ENCODE peak calls at places on chromosomes 4 and X, in six cellular contexts. E is K562; Z is CD8-positive, alpha-beta memory T cell; Y is MM.1S; S is aorta; J is DND-41. K is an unnamed sample.

GRCh38 chr4:135177323-135177722 is 975.7 kb upstream of the PABPC4L start:
- DNase-seq in Y (no peak), E (no peak), Z (no peak), S (no peak), J (no peak), K (no peak)

GRCh38 chr4:185115827-185116232 is 27.2 kb upstream of the SLC25A4 start:
- DNase-seq in Y (no peak), S (peak; percentile 74), E (peak; percentile 91), Z (no peak), J (peak; percentile 47), K (no peak)

GRCh38 chrX:110222497-110223257 is 95.2 kb downstream of the AMMECR1 start:
- DNase-seq in E (no peak), S (no peak), J (no peak), Z (no peak), Y (no peak), K (no peak)

GRCh38 chrX:155544886-155545285 is 67.9 kb downstream of the TMLHE start:
- DNase-seq in E (no peak), S (no peak), Y (no peak), Z (no peak), J (no peak), K (no peak)

GRCh38 chrX:31969714-31970113 is 897.9 kb upstream of the FTHL17 start:
- DNase-seq in Z (no peak), E (no peak), Y (no peak), J (no peak), S (no peak), K (no peak)

GRCh38 chr4:48290146-48290772 is 20.6 kb upstream of the TEC start:
- DNase-seq in Y (no peak), E (peak; percentile 63), J (no peak), S (no peak), Z (no peak), K (no peak)

GRCh38 chrX:47223476-47224250 is 5.2 kb downstream of the CDK16 start:
- DNase-seq in J (no peak), Z (no peak), Y (no peak), S (peak; percentile 57), E (no peak), K (no peak)

GRCh38 chr4:158681630-158682029 is 9.5 kb downstream of the ETFDH start:
- DNase-seq in J (no peak), Y (no peak), E (no peak), Z (no peak), S (no peak), K (no peak)

GRCh38 chr4:134544303-134544761 is 342.7 kb upstream of the PABPC4L start:
- DNase-seq in Y (no peak), Z (no peak), E (no peak), J (no peak), S (no peak), K (no peak)

GRCh38 chrX:17474892-17475291 is 99.9 kb downstream of the NHS start:
- DNase-seq in Z (no peak), E (no peak), S (no peak), J (no peak), Y (no peak), K (no peak)

GRCh38 chrX:107324493-107325310 is 118.3 kb downstream of the DNAAF6 start:
- DNase-seq in Y (peak; percentile 25), Z (no peak), S (no peak), E (peak; percentile 31), J (no peak), K (peak; percentile 14)

GRCh38 chr4:75668596-75668995 is 4.6 kb downstream of the G3BP2 start:
- DNase-seq in E (no peak), Z (no peak), J (no peak), Y (no peak), S (no peak), K (no peak)

GRCh38 chr4:110619001-110619350 is 3.9 kb downstream of the PITX2 start:
- DNase-seq in Z (no peak), J (no peak), Y (no peak), E (no peak), S (no peak), K (no peak)

DNA sequence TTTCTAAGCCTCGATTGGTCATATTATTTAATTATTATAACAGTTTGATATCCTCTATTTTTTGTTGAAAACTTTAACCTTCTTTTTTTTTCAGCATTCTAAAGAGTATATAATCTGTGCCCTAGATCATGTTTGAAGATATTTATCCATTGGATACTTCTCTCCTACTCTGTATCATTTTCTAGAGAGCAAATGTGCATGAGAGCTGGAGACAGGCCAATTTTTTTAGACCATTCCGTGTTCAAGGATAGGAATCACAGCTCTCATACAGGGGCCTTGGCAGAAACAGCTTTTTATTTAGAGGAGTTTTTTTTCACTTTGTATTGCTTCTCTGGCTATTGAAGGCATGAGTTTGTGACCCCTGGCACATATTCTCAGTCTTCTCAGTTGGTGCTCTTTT is 57.7 kb upstream of the TBC1D14 start:
- DNase-seq in E (no peak), J (no peak), S (no peak), Z (no peak), Y (no peak), K (no peak)
- H3K36me3 ChIP-seq in E (peaks cover 45% of the 10 kb centered on the region), J (peaks cover 56% of the 10 kb centered on the region), S (peaks cover 5% of the 10 kb centered on the region), Z (no peaks in the 10 kb centered on the region), Y (no peaks in the 10 kb centered on the region), K (peaks cover 1% of the 10 kb centered on the region)

DNA sequence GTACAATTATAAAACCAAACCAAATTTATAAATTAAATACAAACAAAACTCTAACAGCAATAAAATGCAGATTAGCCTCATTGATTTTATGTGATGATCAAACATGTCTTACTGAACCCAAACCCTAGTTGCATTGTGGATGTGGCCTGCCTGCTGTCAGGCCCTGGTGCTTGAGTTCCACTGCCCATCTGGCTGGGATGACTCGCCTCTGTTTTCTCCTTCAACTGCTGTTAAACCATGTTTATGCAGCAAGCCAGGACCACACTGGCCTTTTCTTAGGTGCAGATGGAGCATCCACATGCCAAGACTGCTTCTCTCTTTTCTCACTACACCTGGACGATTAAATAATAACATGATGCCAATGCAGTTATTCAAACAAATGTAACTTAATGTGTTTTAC is 22.6 kb downstream of the NAP1L5 start:
- DNase-seq in E (no peak), J (no peak), Y (no peak), Z (no peak), S (no peak), K (no peak)
- H3K36me3 ChIP-seq in E (no peaks in the 10 kb centered on the region), J (peaks cover 43% of the 10 kb centered on the region), Y (no peaks in the 10 kb centered on the region), Z (peaks cover 34% of the 10 kb centered on the region), S (peaks cover 11% of the 10 kb centered on the region), K (no peaks in the 10 kb centered on the region)

DNA sequence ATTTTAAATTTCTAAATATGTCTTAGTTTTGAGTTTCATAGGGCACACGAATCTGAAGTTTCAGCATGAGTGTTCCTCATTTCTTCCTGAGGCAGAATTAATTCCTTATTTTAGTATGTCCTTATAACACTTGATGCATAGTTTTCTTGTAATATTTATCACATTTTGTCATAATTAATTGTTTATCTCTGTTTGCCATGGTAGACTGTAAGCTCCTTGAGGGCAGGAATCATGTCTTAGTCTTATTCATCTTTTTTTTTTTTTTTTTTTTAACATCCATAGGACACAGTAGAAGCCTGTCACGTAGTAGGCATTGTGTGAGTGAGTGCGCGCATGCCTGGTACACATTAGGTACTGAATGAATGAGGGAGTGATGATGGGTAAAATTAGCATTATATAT is 131.7 kb downstream of the STAG2 start:
- DNase-seq in Y (no peak), Z (no peak), E (no peak), J (no peak), S (no peak), K (no peak)
- H3K36me3 ChIP-seq in Y (no peaks in the 10 kb centered on the region), Z (peaks cover 23% of the 10 kb centered on the region), E (peaks cover 79% of the 10 kb centered on the region), J (peaks cover 78% of the 10 kb centered on the region), S (no peaks in the 10 kb centered on the region), K (no peaks in the 10 kb centered on the region)

DNA sequence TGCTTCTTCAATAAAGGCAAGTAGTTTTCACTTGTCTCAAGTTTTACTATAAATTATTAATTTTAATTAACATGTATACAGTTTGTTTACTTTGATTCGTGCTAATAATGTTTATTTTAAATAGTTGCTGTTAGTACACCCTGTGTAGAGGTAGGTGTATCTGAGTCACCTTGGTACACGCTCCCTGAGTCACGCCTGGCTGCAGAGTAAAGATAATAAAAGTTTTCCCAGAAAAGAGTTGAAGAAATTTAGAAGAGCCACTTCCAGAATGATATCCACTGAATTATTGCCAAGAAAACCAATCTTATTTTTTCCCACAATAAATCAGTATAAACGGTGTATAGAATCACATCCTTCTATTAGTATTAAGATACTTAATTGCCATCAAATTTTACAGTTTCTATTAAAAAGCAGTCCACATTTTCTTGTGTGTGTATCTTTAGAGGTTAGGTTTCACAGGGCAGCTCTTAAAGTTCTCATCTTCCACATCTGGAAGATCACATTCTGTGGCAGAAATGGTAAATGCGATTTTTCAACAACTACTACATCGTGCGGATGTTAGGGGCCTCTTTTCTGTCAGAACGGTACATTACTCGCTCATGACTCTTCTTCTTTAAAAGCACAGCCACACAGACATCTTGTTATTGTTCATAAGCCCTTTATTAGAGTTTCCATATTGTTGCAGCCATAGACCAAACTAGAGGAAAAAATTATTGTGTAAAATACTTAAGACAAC is 55.4 kb downstream of the HADH start:
- DNase-seq in J (no peak), S (no peak), Y (no peak), Z (no peak), E (peak; percentile 22), K (no peak)
- H3K36me3 ChIP-seq in J (peaks cover 39% of the 10 kb centered on the region), S (peaks cover 2% of the 10 kb centered on the region), Y (peaks cover 4% of the 10 kb centered on the region), Z (peaks cover 20% of the 10 kb centered on the region), E (peaks cover 19% of the 10 kb centered on the region), K (no peaks in the 10 kb centered on the region)

DNA sequence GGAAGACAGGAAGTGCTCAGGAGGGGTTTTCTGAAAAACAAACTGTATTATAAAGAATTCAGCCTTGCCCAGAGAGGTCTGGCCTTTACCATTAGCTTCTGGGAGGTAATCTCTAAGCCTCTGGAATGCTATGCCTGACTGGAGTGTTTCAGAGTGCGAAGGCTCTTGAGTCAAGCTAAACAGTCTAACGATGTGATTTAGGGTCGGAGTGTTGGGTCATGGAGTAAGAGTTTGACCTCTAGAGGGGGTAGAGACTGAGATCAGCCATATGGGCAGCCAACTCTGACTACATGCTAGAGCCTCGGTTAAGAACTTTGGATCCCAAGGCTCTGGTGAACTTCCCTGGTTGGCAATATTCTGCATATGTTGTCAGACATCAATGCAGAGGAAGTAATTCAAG is 15.0 kb downstream of the BOD1L1 start:
- DNase-seq in E (no peak), Z (no peak), J (no peak), Y (no peak), S (no peak), K (no peak)
- H3K36me3 ChIP-seq in E (peaks cover 82% of the 10 kb centered on the region), Z (peaks cover 44% of the 10 kb centered on the region), J (peaks cover 89% of the 10 kb centered on the region), Y (peaks cover 10% of the 10 kb centered on the region), S (peaks cover 5% of the 10 kb centered on the region), K (peaks cover 6% of the 10 kb centered on the region)

GRCh38 chr4:101050088-101050835 is 297.1 kb downstream of the PPP3CA start:
- DNase-seq in S (no peak), E (no peak), Z (no peak), Y (no peak), J (no peak), K (no peak)
- H3K36me3 ChIP-seq in S (no peaks in the 10 kb centered on the region), E (no peaks in the 10 kb centered on the region), Z (no peaks in the 10 kb centered on the region), Y (no peaks in the 10 kb centered on the region), J (no peaks in the 10 kb centered on the region), K (no peaks in the 10 kb centered on the region)